ENCODE peak calls at places on chromosomes 12 and 14, in six cellular contexts. Q is IMR-90, C is trophoblast cell, D is neuronal stem cell, L is H1, X is mesenchymal stem cell. G is an unnamed sample.

GRCh38 chr14:79702197-79702596 is 509.1 kb downstream of the DIO2 start:
- DNase-seq in L (no peak), C (no peak), X (no peak), D (no peak), Q (peak), G (no peak)

GRCh38 chr12:113435367-113435766 is 13.2 kb downstream of the SDSL start:
- DNase-seq in X (no peak), Q (no peak), C (no peak), D (no peak), L (no peak), G (no peak)

GRCh38 chr12:26047401-26048226 is 77.2 kb downstream of the BHLHE41 start:
- DNase-seq in X (no peak), C (peak), Q (no peak), L (peak), D (no peak), G (peak)

GRCh38 chr12:124397807-124398577 is 103.1 kb downstream of the RFLNA start:
- DNase-seq in C (no peak), X (no peak), L (no peak), D (no peak), Q (peak), G (no peak)

GRCh38 chr14:67998804-67999203 is 179.2 kb downstream of the RAD51B start:
- DNase-seq in X (no peak), C (no peak), Q (no peak), L (no peak), D (no peak), G (no peak)

GRCh38 chr14:69586420-69586819 is 11.7 kb upstream of the CCDC177 start:
- DNase-seq in L (no peak), X (no peak), C (no peak), D (no peak), Q (no peak), G (no peak)

GRCh38 chr12:63862187-63863107 is 17.9 kb downstream of the SRGAP1 start:
- DNase-seq in L (no peak), X (no peak), Q (no peak), D (no peak), C (peak), G (no peak)

GRCh38 chr12:117803013-117803412 is 165.8 kb downstream of the KSR2 start:
- DNase-seq in C (no peak), D (no peak), X (no peak), L (no peak), Q (no peak), G (no peak)

GRCh38 chr12:48998497-48999353 is 450 bp downstream of the DDN start:
- DNase-seq in X (peak), L (no peak), D (no peak), Q (peak), C (peak), G (peak)

GRCh38 chr12:92524489-92524888 is 178.3 kb upstream of the PLEKHG7 start:
- DNase-seq in L (no peak), X (no peak), C (no peak), D (no peak), Q (no peak), G (no peak)

GRCh38 chr12:12720637-12721250 is 3.6 kb downstream of the CDKN1B start:
- DNase-seq in Q (no peak), L (no peak), X (no peak), D (no peak), C (no peak), G (no peak)

GRCh38 chr12:60059180-60059579 is 463.4 kb downstream of the SLC16A7 start:
- DNase-seq in X (no peak), L (no peak), Q (peak), D (no peak), C (no peak), G (no peak)

GRCh38 chr12:24373004-24373403 is 423.5 kb upstream of the SOX5 start:
- DNase-seq in Q (peak), C (no peak), L (no peak), X (peak), D (no peak), G (no peak)

GRCh38 chr12:116113398-116114130 is 163.9 kb downstream of the MED13L start:
- DNase-seq in Q (no peak), L (no peak), D (no peak), X (no peak), C (no peak), G (no peak)

GRCh38 chr12:112810235-112810917 is 18.8 kb downstream of the RPH3A start:
- DNase-seq in L (no peak), C (no peak), D (no peak), Q (no peak), X (no peak), G (no peak)

GRCh38 chr12:52823761-52824450 is 10.0 kb upstream of the KRT4 start:
- DNase-seq in Q (no peak), X (no peak), C (no peak), L (no peak), D (no peak), G (no peak)

GRCh38 chr12:38515912-38516311 is 199.3 kb downstream of the ALG10B start:
- DNase-seq in D (no peak), L (no peak), X (no peak), Q (no peak), C (no peak), G (no peak)

GRCh38 chr14:74963705-74964271 is 8.4 kb upstream of the PGF start:
- DNase-seq in X (no peak), D (no peak), C (no peak), L (no peak), Q (peak), G (no peak)

GRCh38 chr14:77000340-77001235 is 27.9 kb downstream of the IRF2BPL start:
- DNase-seq in C (peak), L (no peak), Q (peak), X (peak), D (no peak), G (no peak)

GRCh38 chr14:82422186-82422585 is 888.5 kb upstream of the SEL1L start:
- DNase-seq in Q (no peak), D (no peak), C (no peak), L (no peak), X (no peak), G (no peak)

GRCh38 chr12:132237772-132238486 is 91.5 kb downstream of the GALNT9 start:
- DNase-seq in X (no peak), L (no peak), C (no peak), D (no peak), Q (no peak), G (no peak)

GRCh38 chr12:100234166-100234565 is 32.7 kb downstream of the DEPDC4 start:
- DNase-seq in L (no peak), C (peak), D (no peak), X (peak), Q (peak), G (no peak)

GRCh38 chr12:63968685-63969084 is 124.2 kb downstream of the SRGAP1 start:
- DNase-seq in C (no peak), X (no peak), L (no peak), Q (no peak), D (no peak), G (no peak)

GRCh38 chr12:20646239-20646827 is 48.8 kb upstream of the SLCO1C1 start:
- DNase-seq in X (peak), D (no peak), Q (peak), L (no peak), C (peak), G (no peak)

GRCh38 chr12:132294121-132295034 is 35.0 kb downstream of the GALNT9 start:
- DNase-seq in X (no peak), D (no peak), L (no peak), Q (no peak), C (no peak), G (no peak)

GRCh38 chr14:32251530-32251929 is 48.5 kb upstream of the RNU6-8 start:
- DNase-seq in C (no peak), Q (peak), D (no peak), L (no peak), X (no peak), G (no peak)

GRCh38 chr12:31803306-31804184 is 74.7 kb upstream of the AMN1 start:
- DNase-seq in D (no peak), C (peak), L (no peak), X (no peak), Q (no peak), G (no peak)

GRCh38 chr14:102590667-102591099 is 1.8 kb upstream of the RCOR1 start:
- DNase-seq in L (no peak), Q (peak), C (peak), D (no peak), X (peak), G (peak)

GRCh38 chr12:15788266-15789214 is 648 bp downstream of the EPS8 start:
- DNase-seq in L (no peak), C (peak), X (peak), Q (peak), D (peak), G (peak)

GRCh38 chr12:46627686-46628085 is 198.1 kb downstream of the SLC38A4 start:
- DNase-seq in X (no peak), L (no peak), D (no peak), C (peak), Q (peak), G (no peak)

GRCh38 chr14:104732355-104732804 is 8.4 kb downstream of the ADSS1 start:
- DNase-seq in C (no peak), L (no peak), X (no peak), Q (no peak), D (no peak), G (no peak)

GRCh38 chr14:68564826-68565760 is 227.8 kb downstream of the ZFP36L1 start:
- DNase-seq in L (no peak), C (peak), X (peak), D (no peak), Q (no peak), G (no peak)

GRCh38 chr14:106228541-106229158 is 702.3 kb downstream of the TMEM121 start:
- DNase-seq in X (no peak), Q (no peak), D (no peak), C (no peak), L (no peak), G (no peak)

GRCh38 chr12:12714276-12715001 is 2.7 kb upstream of the CDKN1B start:
- DNase-seq in D (no peak), X (peak), C (no peak), Q (peak), L (no peak), G (peak)

GRCh38 chr14:102949062-102949800 is 26.8 kb downstream of the AMN start:
- DNase-seq in D (no peak), Q (peak), C (peak), X (peak), L (no peak), G (no peak)

GRCh38 chr14:67526676-67527459 is 6.2 kb upstream of the PLEKHH1 start:
- DNase-seq in D (no peak), C (peak), Q (peak), L (no peak), X (peak), G (peak)

GRCh38 chr14:100721568-100721967 is 5.1 kb upstream of the DLK1 start:
- DNase-seq in C (no peak), D (no peak), Q (peak), L (no peak), X (no peak), G (no peak)

GRCh38 chr14:76168531-76168930 is 16.8 kb downstream of the GPATCH2L start:
- DNase-seq in L (no peak), D (no peak), Q (peak), X (no peak), C (no peak), G (no peak)

GRCh38 chr12:88273450-88273849 is 131.3 kb downstream of the TMTC3 start:
- DNase-seq in X (no peak), Q (no peak), C (no peak), D (no peak), L (no peak), G (no peak)
- H4K91ac ChIP-seq in X (no peak), Q (no peak), C (no peak), D (no peak), L (no peak), G (no peak)

GRCh38 chr12:111462134-111462821 is 56.6 kb downstream of the SH2B3 start:
- DNase-seq in C (peak), L (no peak), X (no peak), D (no peak), Q (peak), G (no peak)
- H3K9ac ChIP-seq in C (no peak), L (no peak), X (peak), D (no peak), Q (no peak), G (no peak)

DNA sequence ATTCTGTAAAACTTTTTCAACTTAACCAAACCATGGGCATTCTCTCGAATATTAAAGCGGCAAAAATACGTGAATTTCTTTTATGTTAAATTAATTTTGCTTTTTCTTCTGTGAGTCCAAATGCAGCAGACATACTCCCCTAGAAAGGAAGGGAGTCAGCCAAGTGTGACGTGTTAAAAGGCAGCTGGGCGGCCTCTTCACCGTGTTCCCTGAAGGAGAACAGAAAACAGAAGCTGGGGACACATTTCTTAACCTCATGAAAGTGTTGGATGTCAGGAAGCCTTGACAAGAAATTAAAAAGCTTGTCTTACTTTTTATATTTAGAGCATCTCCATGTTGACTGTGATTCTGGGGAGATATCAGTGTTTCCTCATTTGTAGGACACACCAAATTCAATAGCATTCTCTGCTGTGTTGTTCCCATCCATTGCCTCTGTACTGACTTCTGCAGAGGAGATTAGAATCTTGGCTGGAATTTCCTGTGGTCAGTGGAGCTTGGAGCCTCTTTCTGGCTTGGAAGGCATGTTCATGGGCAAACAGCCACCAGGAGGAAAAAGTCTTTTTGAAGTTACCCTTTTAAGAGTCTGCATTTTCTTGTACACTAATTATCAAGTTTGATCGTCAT is 93.7 kb downstream of the RMST start:
- DNase-seq in C (peak), Q (no peak), D (no peak), X (peak), L (no peak), G (no peak)
- H2AFZ ChIP-seq in C (no peak), Q (no peak), D (no peak), X (no peak), L (no peak), G (no peak)

GRCh38 chr12:3293446-3294161 is 197.4 kb upstream of the PRMT8 start:
- DNase-seq in Q (peak), L (no peak), X (no peak), C (peak), D (no peak), G (no peak)
- H4K91ac ChIP-seq in Q (no peak), L (no peak), X (no peak), C (no peak), D (no peak), G (no peak)